ENCODE peak calls at places on chromosome 21, in ten cellular contexts. W, P, L, D, K, V, J, R, B and U are unnamed samples.

GRCh38 chr21:36936361-36937135 is 29.9 kb downstream of the HLCS start:
- DNase-seq in J (no peak), K (no peak), B (no peak), P (no peak), V (no peak), R (no peak), W (no peak), L (no peak), D (no peak), U (no peak)

GRCh38 chr21:45598109-45598508 is 45.4 kb upstream of the PCBP3 start:
- DNase-seq in D (no peak), P (no peak), J (no peak), L (no peak), W (no peak), B (no peak), R (no peak), K (no peak), V (no peak), U (no peak)

GRCh38 chr21:45302082-45303061 is 14.7 kb upstream of the POFUT2 start:
- DNase-seq in R (no peak), B (no peak), D (no peak), J (no peak), K (no peak), L (no peak), P (no peak), W (no peak), V (peak), U (no peak)

GRCh38 chr21:34942911-34943310 is 106.2 kb downstream of the RUNX1 start:
- DNase-seq in B (no peak), W (no peak), K (no peak), R (no peak), L (no peak), P (no peak), J (no peak), D (no peak), V (no peak), U (no peak)

GRCh38 chr21:45283611-45284455 is 3.9 kb downstream of the POFUT2 start:
- DNase-seq in V (no peak), J (no peak), R (peak), L (no peak), B (no peak), W (no peak), P (no peak), K (no peak), D (no peak), U (no peak)

GRCh38 chr21:31410763-31411278 is 66.8 kb upstream of the TIAM1 start:
- DNase-seq in R (no peak), J (no peak), L (no peak), D (no peak), K (no peak), V (no peak), B (no peak), W (peak), P (peak), U (no peak)

GRCh38 chr21:43703068-43703880 is 15.7 kb upstream of the PDXK start:
- DNase-seq in P (peak), W (no peak), V (peak), D (no peak), J (peak), L (no peak), B (no peak), K (peak), R (peak), U (peak)

GRCh38 chr21:14757533-14758327 is 211.6 kb upstream of the SAMSN1 start:
- DNase-seq in W (no peak), R (no peak), K (no peak), V (peak), J (no peak), D (no peak), B (no peak), L (no peak), P (no peak), U (no peak)

GRCh38 chr21:44332383-44332782 is 6.8 kb downstream of the CFAP410 start:
- DNase-seq in W (no peak), B (no peak), P (no peak), K (no peak), D (no peak), V (no peak), L (no peak), R (no peak), J (no peak), U (no peak)

GRCh38 chr21:44013380-44014088 is 1.4 kb downstream of the TRAPPC10 start:
- DNase-seq in L (no peak), W (peak), J (no peak), R (no peak), D (no peak), V (peak), K (no peak), B (no peak), P (no peak), U (no peak)

GRCh38 chr21:40936771-40937261 is 89.9 kb upstream of the DSCAM start:
- DNase-seq in W (no peak), R (no peak), V (no peak), B (no peak), P (no peak), J (no peak), D (no peak), K (peak), L (no peak), U (no peak)

GRCh38 chr21:41973861-41974751 is 20.3 kb upstream of the C2CD2 start:
- DNase-seq in P (no peak), R (peak), B (no peak), V (no peak), J (no peak), K (no peak), L (peak), D (no peak), W (peak), U (no peak)

GRCh38 chr21:43789276-43790052 is at the start of gene RRP1:
- DNase-seq in L (peak), D (peak), R (peak), V (peak), J (peak), P (peak), W (peak), B (peak), K (peak), U (peak)

GRCh38 chr21:42315296-42315891 is at the start of gene TFF3:
- DNase-seq in L (peak), D (no peak), W (no peak), P (no peak), R (peak), V (peak), B (no peak), K (no peak), J (no peak), U (no peak)

GRCh38 chr21:35294231-35294898 is 245.3 kb upstream of the RUNX1 start:
- DNase-seq in P (no peak), W (no peak), B (no peak), J (no peak), V (no peak), R (no peak), K (peak), D (no peak), L (no peak), U (no peak)

GRCh38 chr21:41229527-41230248 is 61.7 kb downstream of the BACE2 start:
- DNase-seq in P (no peak), K (no peak), L (no peak), R (no peak), D (no peak), B (no peak), J (no peak), V (no peak), W (no peak), U (no peak)

GRCh38 chr21:36512971-36513370 is 33.0 kb upstream of the CLDN14 start:
- DNase-seq in W (no peak), K (no peak), D (no peak), V (no peak), L (no peak), B (no peak), J (no peak), P (no peak), R (no peak), U (no peak)

GRCh38 chr21:45026833-45027232 is 47.5 kb upstream of the ADARB1 start:
- DNase-seq in R (no peak), K (no peak), D (no peak), W (no peak), J (no peak), V (no peak), L (no peak), B (no peak), P (no peak), U (no peak)

GRCh38 chr21:31354604-31355443 is 10.8 kb upstream of the TIAM1 start:
- DNase-seq in W (no peak), L (no peak), B (peak), P (peak), J (no peak), R (peak), V (peak), D (no peak), K (peak), U (peak)

GRCh38 chr21:46092026-46092764 is 5.7 kb upstream of the COL6A2 start:
- DNase-seq in J (peak), P (peak), W (no peak), L (no peak), D (no peak), V (peak), B (peak), K (no peak), R (peak), U (peak)

GRCh38 chr21:45305831-45306230 is 18.1 kb upstream of the POFUT2 start:
- DNase-seq in D (no peak), W (no peak), K (no peak), L (no peak), J (no peak), R (no peak), B (no peak), V (no peak), P (peak), U (no peak)

GRCh38 chr21:33666153-33666552 is 23.9 kb downstream of the ITSN1 start:
- DNase-seq in V (peak), K (no peak), P (no peak), J (no peak), B (no peak), R (no peak), L (no peak), W (no peak), D (no peak), U (no peak)

GRCh38 chr21:28464095-28464494 is 528.6 kb downstream of the LTN1 start:
- DNase-seq in V (no peak), J (no peak), R (no peak), B (no peak), W (no peak), D (no peak), P (no peak), L (no peak), K (no peak), U (no peak)

GRCh38 chr21:41500931-41501381 is 7.0 kb downstream of the TMPRSS2 start:
- DNase-seq in K (no peak), L (no peak), V (no peak), W (no peak), J (no peak), B (no peak), P (no peak), D (no peak), R (no peak), U (no peak)

GRCh38 chr21:42627527-42628289 is 25.7 kb upstream of the PDE9A start:
- DNase-seq in W (no peak), D (no peak), J (no peak), K (no peak), B (no peak), R (no peak), L (no peak), V (no peak), P (no peak), U (no peak)

GRCh38 chr21:45114072-45114471 is 39.7 kb downstream of the ADARB1 start:
- DNase-seq in R (no peak), D (no peak), W (no peak), L (no peak), B (no peak), P (no peak), V (no peak), K (no peak), J (no peak), U (no peak)

GRCh38 chr21:45865106-45865835 is 116.3 kb upstream of the COL6A1 start:
- DNase-seq in R (no peak), K (peak), B (peak), J (peak), W (no peak), V (peak), D (no peak), P (peak), L (peak), U (peak)

GRCh38 chr21:16117851-16118592 is 388.2 kb downstream of the USP25 start:
- DNase-seq in L (no peak), J (peak), D (no peak), B (peak), V (peak), P (peak), R (no peak), K (no peak), W (no peak), U (peak)

GRCh38 chr21:34702341-34702807 is 33.6 kb downstream of the CLIC6 start:
- DNase-seq in P (peak), W (no peak), R (no peak), V (peak), K (peak), J (peak), B (peak), L (no peak), D (no peak), U (peak)

GRCh38 chr21:45822002-45822397 is 159.6 kb upstream of the COL6A1 start:
- DNase-seq in B (no peak), W (no peak), L (no peak), J (no peak), R (no peak), V (no peak), K (no peak), P (no peak), D (no peak), U (no peak)

GRCh38 chr21:25283720-25284119 is 323.6 kb downstream of the MRPL39 start:
- DNase-seq in L (peak), V (peak), D (no peak), R (no peak), W (peak), B (peak), P (peak), J (peak), K (peak), U (no peak)

GRCh38 chr21:34885125-34885524 is 164.0 kb downstream of the RUNX1 start:
- DNase-seq in R (no peak), W (no peak), L (no peak), D (no peak), B (no peak), V (no peak), J (no peak), P (no peak), K (no peak), U (no peak)